ENCODE peak calls at places on chromosomes 3 and 15, in five cellular contexts. M is body of pancreas, A is left ventricle myocardium inferior, C is tibial nerve, T is endothelial cell of umbilical vein. Z is an unnamed sample. For H3K9me3, the result is how much of the 10 kb centered on the place peaks cover.

GRCh38 chr15:43777293-43777819 is 590 bp upstream of the ELL3 start:
- DNase-seq in M (peak), A (peak), C (peak), T (peak), Z (no peak)

GRCh38 chr3:47573190-47574172 is 5.2 kb downstream of the CSPG5 start:
- DNase-seq in M (no peak), A (no peak), C (no peak), T (no peak), Z (no peak)

GRCh38 chr3:116341381-116341780 is 103.9 kb downstream of the LSAMP start:
- DNase-seq in M (no peak), A (no peak), C (no peak), T (no peak), Z (no peak)

GRCh38 chr3:56086355-56086754 is 381.9 kb downstream of the ERC2 start:
- DNase-seq in M (no peak), A (no peak), C (no peak), T (no peak), Z (no peak)

GRCh38 chr3:194854290-194855024 is 168.8 kb downstream of the FAM43A start:
- DNase-seq in M (no peak), A (no peak), C (no peak), T (no peak), Z (no peak)

GRCh38 chr3:98954806-98955205 is 53.3 kb upstream of the DCBLD2 start:
- DNase-seq in M (no peak), A (no peak), C (no peak), T (no peak), Z (no peak)

GRCh38 chr3:182436547-182436946 is 356.8 kb upstream of the ATP11B start:
- DNase-seq in M (no peak), A (no peak), C (no peak), T (no peak), Z (no peak)

GRCh38 chr3:10883478-10884234 is 67.6 kb downstream of the SLC6A11 start:
- DNase-seq in M (no peak), A (no peak), C (peak), T (peak), Z (peak)

GRCh38 chr3:152384412-152384811 is 115.7 kb downstream of the MBNL1 start:
- DNase-seq in M (no peak), A (no peak), C (no peak), T (no peak), Z (no peak)

GRCh38 chr3:51957520-51958205 is 2.5 kb downstream of the GPR62 start:
- DNase-seq in M (no peak), A (no peak), C (no peak), T (no peak), Z (no peak)

GRCh38 chr3:117104792-117105191 is 395.2 kb downstream of the TUSC7 start:
- DNase-seq in M (no peak), A (no peak), C (no peak), T (no peak), Z (no peak)

GRCh38 chr15:29170496-29170895 is 99.1 kb downstream of the NSMCE3 start:
- DNase-seq in M (no peak), A (no peak), C (no peak), T (no peak), Z (no peak)

GRCh38 chr15:89115547-89115946 is 27.3 kb downstream of the ABHD2 start:
- DNase-seq in M (peak), A (no peak), C (no peak), T (no peak), Z (peak)

GRCh38 chr3:166809520-166809919 is 570.6 kb downstream of the ZBBX start:
- DNase-seq in M (no peak), A (no peak), C (no peak), T (no peak), Z (no peak)

GRCh38 chr3:52533623-52534280 is at the start of gene NT5DC2:
- DNase-seq in M (peak), A (peak), C (peak), T (peak), Z (peak)

GRCh38 chr15:52783929-52784798 is 6.0 kb downstream of the ONECUT1 start:
- DNase-seq in M (peak), A (no peak), C (no peak), T (peak), Z (peak)

GRCh38 chr15:52787123-52787503 is 3.0 kb downstream of the ONECUT1 start:
- DNase-seq in M (peak), A (no peak), C (no peak), T (no peak), Z (peak)

GRCh38 chr15:52784799-52785671 is 5.1 kb downstream of the ONECUT1 start:
- DNase-seq in M (peak), A (no peak), C (no peak), T (no peak), Z (peak)

GRCh38 chr15:52786436-52787122 is 3.6 kb downstream of the ONECUT1 start:
- DNase-seq in M (peak), A (no peak), C (no peak), T (no peak), Z (no peak)

GRCh38 chr15:52785672-52786406 is 4.3 kb downstream of the ONECUT1 start:
- DNase-seq in M (peak), A (no peak), C (no peak), T (no peak), Z (no peak)
- H3K9me3 ChIP-seq in M (under half), A (under half), C (under half), T (under half), Z (under half)

GRCh38 chr3:156029208-156029607 is 91.2 kb upstream of the KCNAB1 start:
- DNase-seq in M (no peak), A (no peak), C (no peak), T (no peak), Z (no peak)

GRCh38 chr3:156030735-156031134 is 89.6 kb upstream of the KCNAB1 start:
- DNase-seq in M (no peak), A (no peak), C (no peak), T (no peak), Z (no peak)

GRCh38 chr3:156024904-156025303 is 95.5 kb upstream of the KCNAB1 start:
- DNase-seq in M (no peak), A (no peak), C (no peak), T (no peak), Z (no peak)
- H3K4me3 ChIP-seq in M (no peak), A (peak), C (no peak), T (no peak), Z (no peak)

GRCh38 chr3:44734646-44735168 is 5.3 kb downstream of the ZNF501 start:
- DNase-seq in M (no peak), A (no peak), C (no peak), T (no peak), Z (no peak)
- H3K9me3 ChIP-seq in M (under half), A (half or more), C (half or more), T (under half), Z (under half)

GRCh38 chr3:36989568-36989967 is 3.4 kb downstream of the EPM2AIP1 start:
- DNase-seq in M (no peak), A (no peak), C (no peak), T (no peak), Z (no peak)
- H3K4me3 ChIP-seq in M (no peak), A (peak), C (no peak), T (no peak), Z (no peak)

DNA sequence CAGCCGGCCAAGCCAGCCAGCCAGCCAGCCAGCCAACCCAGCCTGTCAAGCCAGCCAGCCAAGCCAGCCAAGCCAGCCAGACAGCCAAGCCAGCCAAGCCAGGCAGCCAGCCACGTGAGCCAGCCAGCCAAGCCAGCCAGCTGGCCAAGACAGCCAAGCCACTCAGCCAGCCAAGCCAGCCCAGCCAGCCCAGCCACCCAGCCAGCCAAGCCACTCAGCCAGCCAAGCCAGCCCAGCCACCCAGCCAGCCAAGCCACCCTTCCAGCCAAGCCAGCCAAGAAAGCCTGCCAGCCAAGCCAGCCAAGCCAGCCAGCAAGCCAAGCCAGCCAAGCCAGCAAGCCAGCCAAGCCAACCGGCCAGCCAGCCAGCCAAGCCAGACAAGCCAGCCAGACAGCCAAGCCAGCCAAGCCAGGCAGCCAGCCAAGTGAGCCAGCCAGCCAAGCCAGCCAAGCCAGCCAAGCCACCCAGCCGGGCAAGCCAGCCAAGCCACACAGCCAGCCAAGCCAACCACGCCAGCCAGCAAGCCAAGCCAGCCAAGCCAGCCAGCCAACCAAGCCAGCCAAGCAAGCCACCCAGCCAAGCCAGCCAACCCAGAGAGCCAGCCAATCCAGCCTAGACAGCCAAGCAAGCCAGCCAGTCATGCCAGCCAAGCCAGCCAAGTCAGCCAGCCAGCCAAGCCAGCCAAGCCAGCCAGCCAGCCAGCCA is 199.5 kb downstream of the GOLGA6L6 start:
- DNase-seq in M (peak), A (peak), C (no peak), T (peak), Z (peak)
- H3K9me3 ChIP-seq in M (under half), A (under half), C (half or more), T (half or more), Z (under half)

GRCh38 chr3:139327231-139327630 is 16.6 kb upstream of the MRPS22 start:
- DNase-seq in M (no peak), A (no peak), C (no peak), T (no peak), Z (no peak)

GRCh38 chr3:139327861-139328260 is 16.0 kb upstream of the MRPS22 start:
- DNase-seq in M (no peak), A (no peak), C (no peak), T (no peak), Z (no peak)

GRCh38 chr3:139328356-139328755 is 15.5 kb upstream of the MRPS22 start:
- DNase-seq in M (no peak), A (no peak), C (no peak), T (no peak), Z (no peak)

GRCh38 chr3:139332092-139332491 is 11.7 kb upstream of the MRPS22 start:
- DNase-seq in M (no peak), A (no peak), C (no peak), T (no peak), Z (no peak)

DNA sequence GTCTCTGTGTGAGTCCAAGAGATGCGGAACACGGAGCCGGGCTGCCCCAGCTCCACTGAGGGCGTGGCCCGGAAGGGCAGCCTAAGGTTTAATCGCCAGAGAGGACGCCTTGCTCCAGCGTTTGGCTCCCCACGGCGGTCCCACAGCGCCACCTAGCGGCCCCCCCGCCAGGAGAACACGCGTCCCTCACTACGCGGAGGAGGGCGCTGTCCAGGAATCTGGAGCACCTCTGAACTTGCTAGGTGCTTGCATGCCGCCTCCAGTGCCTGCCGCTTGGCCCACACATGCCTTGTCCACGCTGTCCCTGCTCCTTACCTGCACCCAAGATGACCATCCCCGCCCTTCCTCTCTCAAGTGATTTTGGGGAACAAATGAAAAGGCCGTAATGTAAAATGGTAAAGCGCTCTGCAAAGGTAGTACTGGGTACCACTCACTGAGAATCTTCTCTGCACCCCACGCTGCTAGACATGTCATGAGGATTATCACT is 14.4 kb upstream of the MRPS22 start:
- DNase-seq in M (peak), A (peak), C (peak), T (peak), Z (peak)
- H3K4me3 ChIP-seq in M (no peak), A (peak), C (no peak), T (no peak), Z (peak)

DNA sequence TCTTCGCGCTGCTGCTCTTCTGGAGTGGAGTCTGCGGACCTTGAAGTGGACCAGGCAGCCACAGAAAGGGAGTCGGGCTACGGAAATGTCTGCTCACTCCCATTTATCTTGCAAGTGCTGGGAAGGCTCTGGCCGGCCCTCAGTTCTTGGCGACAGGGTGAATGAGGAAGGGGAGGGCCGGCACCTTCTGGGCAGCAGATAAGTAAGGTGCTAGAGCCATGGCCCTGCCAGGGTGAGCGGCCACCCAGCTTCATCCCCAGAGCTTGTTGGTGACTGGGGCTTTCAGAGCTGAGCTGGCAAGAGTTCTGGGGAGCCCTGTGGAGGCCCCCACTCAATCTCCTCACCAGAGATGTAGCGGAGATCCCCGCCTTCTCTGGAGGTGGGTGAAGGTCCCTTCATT is 103.5 kb downstream of the ASB7 start:
- DNase-seq in M (no peak), A (no peak), C (no peak), T (no peak), Z (no peak)
- H3K9me3 ChIP-seq in M (under half), A (under half), C (under half), T (under half), Z (under half)